ENCODE peak calls at places on chromosome 14, in four cellular contexts. C, T, H and G are unnamed samples.

GRCh38 chr14:49621114-49621881 is 699 bp downstream of the MGAT2 start:
- DNase-seq in H (peak; percentile 79), T (peak; percentile 87), C (no peak), G (peak; percentile 92)

GRCh38 chr14:91286530-91286937 is 42.0 kb upstream of the GPR68 start:
- DNase-seq in T (peak; percentile 88), H (peak; percentile 83), C (peak; percentile 49), G (peak; percentile 82)

GRCh38 chr14:23538785-23539184 is 12.8 kb downstream of the ZFHX2 start:
- DNase-seq in C (no peak), T (peak; percentile 83), H (peak; percentile 50), G (no peak)

GRCh38 chr14:73173092-73173735 is 36.9 kb downstream of the PSEN1 start:
- DNase-seq in T (peak; percentile 16), C (peak; percentile 31), H (peak; percentile 35), G (no peak)

GRCh38 chr14:65613251-65613650 is 200.7 kb downstream of the FUT8 start:
- DNase-seq in H (no peak), C (no peak), T (no peak), G (no peak)

GRCh38 chr14:85112762-85113161 is 417.2 kb upstream of the FLRT2 start:
- DNase-seq in H (no peak), T (no peak), C (no peak), G (no peak)

GRCh38 chr14:94974893-94975292 is 182.4 kb downstream of the DICER1 start:
- DNase-seq in H (no peak), T (no peak), C (no peak), G (no peak)

GRCh38 chr14:55899531-55899930 is 218.7 kb upstream of the PELI2 start:
- DNase-seq in H (no peak), C (no peak), T (no peak), G (no peak)

GRCh38 chr14:75281691-75282000 is 3.0 kb downstream of the FOS start:
- DNase-seq in T (no peak), C (no peak), H (no peak), G (no peak)

GRCh38 chr14:20652996-20653975 is 11.8 kb upstream of the OR6S1 start:
- DNase-seq in H (peak; percentile 85), C (peak; percentile 91), T (peak; percentile 98), G (peak; percentile 31)

GRCh38 chr14:102711946-102712345 is 65.3 kb upstream of the TRAF3 start:
- DNase-seq in H (no peak), C (no peak), T (peak; percentile 62), G (no peak)

GRCh38 chr14:72708708-72709475 is 185.0 kb downstream of the DPF3 start:
- DNase-seq in H (peak; percentile 75), T (peak; percentile 50), C (peak; percentile 69), G (no peak)

GRCh38 chr14:20802341-20803084 is at the start of gene RNASE1:
- DNase-seq in T (peak; percentile 46), C (no peak), H (no peak), G (no peak)

GRCh38 chr14:92678766-92679165 is 69.7 kb downstream of the LGMN start:
- DNase-seq in T (no peak), C (no peak), H (no peak), G (peak; percentile 53)

GRCh38 chr14:90159147-90159546 is 97.2 kb upstream of the PSMC1 start:
- DNase-seq in T (peak; percentile 92), H (no peak), C (no peak), G (no peak)

GRCh38 chr14:58738189-58738836 is 100.6 kb downstream of the DACT1 start:
- DNase-seq in T (no peak), C (no peak), H (no peak), G (no peak)

GRCh38 chr14:89509891-89510290 is 92.9 kb upstream of the FOXN3 start:
- DNase-seq in C (no peak), H (no peak), T (peak; percentile 87), G (no peak)

GRCh38 chr14:58082011-58082410 is 70.0 kb downstream of the ARMH4 start:
- DNase-seq in T (no peak), C (no peak), H (no peak), G (no peak)

GRCh38 chr14:64444140-64444539 is 21.2 kb upstream of the AKAP5 start:
- DNase-seq in H (no peak), T (no peak), C (no peak), G (no peak)

GRCh38 chr14:47596860-47597259 is 78.5 kb downstream of the MDGA2 start:
- DNase-seq in H (no peak), T (no peak), C (no peak), G (no peak)

GRCh38 chr14:50345891-50346422 is 33.8 kb downstream of the DMAC2L start:
- DNase-seq in H (no peak), C (no peak), T (no peak), G (no peak)

DNA sequence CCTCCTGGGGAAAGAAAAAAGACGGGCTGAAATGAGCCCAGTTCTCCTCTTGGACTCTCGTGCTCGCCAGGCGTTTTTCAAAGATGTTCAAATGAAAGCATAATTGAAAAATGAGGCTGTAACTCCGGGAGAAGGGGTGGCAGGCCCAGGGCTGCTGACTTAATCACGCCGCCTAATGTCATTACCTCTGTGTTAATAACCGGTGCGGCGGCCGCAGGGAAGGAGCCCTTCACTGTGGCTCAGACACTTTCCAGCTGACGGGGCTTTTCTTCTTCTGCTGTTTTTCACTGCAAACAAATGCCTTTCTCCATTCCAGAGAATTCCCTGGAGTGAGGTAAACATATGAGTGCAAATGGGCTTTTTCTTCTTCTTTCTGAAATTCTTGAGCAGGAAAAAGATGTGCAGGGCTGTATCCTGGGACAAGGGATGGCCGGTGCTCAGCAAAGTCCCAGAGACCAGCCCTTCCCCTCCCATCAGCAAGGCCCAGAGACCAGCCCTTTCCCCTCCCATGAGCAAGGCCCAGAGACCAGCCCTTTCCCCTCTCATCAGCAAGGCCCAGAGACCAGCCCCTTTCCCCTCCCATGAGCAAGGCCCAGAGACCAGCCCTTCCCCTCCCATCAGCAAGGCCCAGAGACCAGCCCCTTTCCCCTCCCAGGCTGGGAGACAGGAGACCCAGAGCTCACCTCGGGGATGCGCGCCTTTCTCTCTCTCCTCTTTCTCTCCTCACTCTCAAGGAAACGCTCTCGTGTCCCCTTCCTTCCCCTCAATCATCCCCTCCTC is 33.4 kb upstream of the FAM181A start:
- DNase-seq in C (no peak), H (peak; percentile 78), T (peak; percentile 95), G (peak; percentile 62)
- H3K9ac ChIP-seq in C (no peak overlapping the region), H (no peak overlapping the region), T (peak overlapping the region; percentile 53), G (no peak overlapping the region)

GRCh38 chr14:60183724-60184596 is 18.8 kb upstream of the DHRS7 start:
- DNase-seq in T (peak; percentile 58), H (peak; percentile 87), C (peak; percentile 61), G (no peak)
- H3K9ac ChIP-seq in T (no peak overlapping the region), H (no peak overlapping the region), C (peak overlapping the region; percentile 7), G (peak overlapping the region; percentile 79)

GRCh38 chr14:99581371-99581770 is 22.6 kb downstream of the CCDC85C start:
- DNase-seq in H (peak; percentile 91), T (no peak), C (no peak), G (no peak)

GRCh38 chr14:99579077-99579836 is 24.8 kb downstream of the CCDC85C start:
- DNase-seq in H (no peak), C (no peak), T (peak; percentile 61), G (peak; percentile 92)

GRCh38 chr14:99581960-99582359 is 22.0 kb downstream of the CCDC85C start:
- DNase-seq in C (no peak), H (no peak), T (no peak), G (no peak)

GRCh38 chr14:99578541-99579044 is 25.4 kb downstream of the CCDC85C start:
- DNase-seq in C (no peak), T (no peak), H (no peak), G (no peak)

DNA sequence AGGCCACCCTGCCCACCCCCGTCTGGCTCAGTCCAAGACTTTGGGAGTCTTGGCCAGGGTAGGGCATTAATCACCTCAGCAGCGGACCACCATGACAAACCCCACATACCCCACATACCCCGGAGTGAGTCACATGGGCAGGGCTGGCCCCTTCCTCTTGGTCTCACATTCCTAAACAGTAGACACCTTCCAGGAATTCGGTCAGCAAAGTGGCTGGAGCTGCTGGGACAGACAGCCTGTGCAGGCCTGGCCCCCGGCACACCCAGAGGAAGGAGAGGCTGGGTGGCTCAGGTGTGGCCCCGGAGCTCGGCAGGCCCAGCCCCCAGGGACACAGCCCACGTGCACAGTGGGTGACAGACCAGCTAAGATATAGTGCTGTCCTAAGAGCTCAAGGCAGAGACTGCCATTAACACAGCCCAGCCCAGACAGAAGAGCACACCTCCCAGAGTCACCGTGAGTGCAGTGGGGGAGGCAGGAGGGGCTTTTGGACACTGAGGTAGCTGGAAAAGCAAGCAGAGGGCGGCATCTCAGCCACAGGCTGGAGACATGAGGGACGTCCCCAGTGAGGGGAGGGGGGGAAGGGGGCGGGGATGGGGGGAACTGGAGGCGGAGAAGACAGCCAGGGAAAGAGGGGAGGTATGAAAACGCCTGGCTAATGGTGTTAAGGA is 24.0 kb downstream of the CCDC85C start:
- DNase-seq in T (peak; percentile 92), H (peak; percentile 65), C (peak; percentile 47), G (peak; percentile 89)
- H3K9ac ChIP-seq in T (no peak overlapping the region), H (no peak overlapping the region), C (peak overlapping the region; percentile 64), G (no peak overlapping the region)

GRCh38 chr14:103879118-103879569 is 31.8 kb upstream of the PPP1R13B start:
- DNase-seq in C (no peak), T (no peak), H (no peak), G (no peak)

GRCh38 chr14:103880986-103881926 is 33.9 kb upstream of the PPP1R13B start:
- DNase-seq in T (no peak), C (no peak), H (no peak), G (no peak)

GRCh38 chr14:103878180-103878579 is 30.8 kb upstream of the PPP1R13B start:
- DNase-seq in C (no peak), H (no peak), T (no peak), G (no peak)

GRCh38 chr14:103880334-103880985 is 33.1 kb upstream of the PPP1R13B start:
- DNase-seq in C (no peak), T (no peak), H (peak; percentile 24), G (peak; percentile 96)

DNA sequence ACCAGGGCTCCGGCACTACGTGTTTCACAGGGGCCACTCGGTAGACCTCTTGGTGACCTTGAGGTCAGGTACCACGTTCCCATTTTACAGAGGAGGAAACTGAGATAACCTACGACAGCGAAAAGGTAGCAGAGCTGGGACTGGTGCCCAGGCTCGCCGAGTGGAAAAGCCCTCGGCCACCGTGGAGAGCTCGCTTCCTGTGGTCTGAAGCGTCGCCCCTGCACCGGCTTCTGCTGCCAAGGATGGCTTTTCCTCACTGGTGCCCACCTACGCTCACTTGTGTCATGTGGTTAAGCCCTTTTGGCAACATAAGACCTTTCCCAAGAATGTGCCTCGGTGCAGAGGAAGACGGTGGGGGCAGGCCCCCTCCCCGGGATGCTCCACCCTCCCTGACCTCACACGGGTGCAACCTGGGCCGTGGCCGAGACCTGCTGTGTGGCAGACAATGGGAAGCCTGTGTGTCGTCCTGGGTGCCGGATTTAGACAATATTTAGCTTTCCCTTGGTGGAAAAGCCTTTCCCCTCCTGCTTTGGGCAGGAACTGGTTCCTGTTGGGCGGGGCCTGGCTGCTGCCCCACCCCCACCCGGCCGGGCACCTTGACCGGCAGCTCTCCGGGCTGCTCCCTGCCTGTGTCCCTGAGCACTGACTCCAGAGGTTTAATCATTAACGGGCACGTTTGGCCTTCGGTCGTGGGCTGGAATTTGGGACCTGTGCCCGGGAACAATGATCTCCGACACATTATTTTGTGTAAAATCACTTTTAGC is 32.4 kb upstream of the PPP1R13B start:
- DNase-seq in C (no peak), T (peak; percentile 57), H (no peak), G (peak; percentile 94)
- H3K9ac ChIP-seq in C (peak overlapping the region; percentile 36), T (peak overlapping the region; percentile 43), H (no peak overlapping the region), G (peak overlapping the region; percentile 47)

DNA sequence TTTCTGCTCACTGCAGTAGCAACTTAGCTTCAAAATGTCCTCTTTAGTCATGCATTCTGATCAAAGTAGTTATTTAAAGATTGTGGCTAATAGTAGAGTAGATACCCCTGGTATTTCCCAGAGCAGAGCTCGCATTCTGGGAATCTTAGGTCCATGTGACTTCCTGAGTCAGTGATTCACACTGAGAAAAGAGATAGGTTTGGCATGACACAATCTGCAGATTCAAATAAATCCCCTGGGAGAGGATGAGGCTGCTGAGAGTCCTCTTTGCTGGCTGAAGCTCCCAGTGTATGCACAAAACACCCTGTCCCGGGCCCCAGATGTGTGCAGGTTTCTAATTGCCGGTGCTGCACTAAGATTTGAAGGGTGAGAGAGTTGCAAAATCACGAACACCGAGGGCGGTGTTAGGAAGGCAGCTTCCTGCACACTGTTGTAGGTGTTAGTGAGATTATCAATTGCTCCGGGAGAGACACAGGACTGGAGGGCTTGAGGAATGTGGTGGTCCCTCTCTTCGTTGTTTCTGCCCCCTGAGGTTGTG is 233.2 kb downstream of the NRXN3 start:
- DNase-seq in C (no peak), T (peak; percentile 74), H (peak; percentile 5), G (no peak)
- H3K9ac ChIP-seq in C (no peak overlapping the region), T (no peak overlapping the region), H (no peak overlapping the region), G (no peak overlapping the region)